ENCODE peak calls at places on chromosomes 12 and 14, in six cellular contexts. P is GM23338, J is SK-N-SH, B is PC-3, E is hepatocyte, F is HCT116. S is an unnamed sample.

GRCh38 chr12:113659015-113659414 is 187.3 kb upstream of the LHX5 start:
- DNase-seq in J (no peak), E (no peak), F (no peak), P (no peak), B (no peak), S (no peak)

GRCh38 chr12:58069268-58069967 is 128.1 kb downstream of the ATP23 start:
- DNase-seq in E (no peak), J (no peak), F (no peak), P (no peak), B (no peak), S (no peak)

GRCh38 chr14:85817430-85817829 is 287.5 kb downstream of the FLRT2 start:
- DNase-seq in J (no peak), F (no peak), E (no peak), P (no peak), B (no peak), S (no peak)

GRCh38 chr14:68637106-68638021 is 155.5 kb downstream of the ZFP36L1 start:
- DNase-seq in F (no peak), P (no peak), B (no peak), J (no peak), E (no peak), S (no peak)

GRCh38 chr12:111066744-111067437 is 146.5 kb upstream of the MYL2 start:
- DNase-seq in P (peak; percentile 34), E (no peak), J (no peak), B (peak; percentile 45), F (peak; percentile 32), S (no peak)

GRCh38 chr12:49346659-49347306 is at the start of gene DNAJC22:
- DNase-seq in B (peak; percentile 50), F (no peak), E (peak; percentile 73), P (peak; percentile 44), J (no peak), S (peak; percentile 74)

GRCh38 chr14:99194136-99194535 is 77.9 kb downstream of the BCL11B start:
- DNase-seq in F (no peak), B (no peak), P (no peak), J (no peak), E (no peak), S (no peak)

GRCh38 chr12:85733441-85733840 is 102.8 kb downstream of the RASSF9 start:
- DNase-seq in J (no peak), P (no peak), F (no peak), E (peak; percentile 7), B (peak; percentile 12), S (no peak)

GRCh38 chr12:26014085-26014484 is 55.6 kb downstream of the RASSF8 start:
- DNase-seq in P (no peak), B (no peak), E (no peak), F (no peak), J (no peak), S (no peak)

DNA sequence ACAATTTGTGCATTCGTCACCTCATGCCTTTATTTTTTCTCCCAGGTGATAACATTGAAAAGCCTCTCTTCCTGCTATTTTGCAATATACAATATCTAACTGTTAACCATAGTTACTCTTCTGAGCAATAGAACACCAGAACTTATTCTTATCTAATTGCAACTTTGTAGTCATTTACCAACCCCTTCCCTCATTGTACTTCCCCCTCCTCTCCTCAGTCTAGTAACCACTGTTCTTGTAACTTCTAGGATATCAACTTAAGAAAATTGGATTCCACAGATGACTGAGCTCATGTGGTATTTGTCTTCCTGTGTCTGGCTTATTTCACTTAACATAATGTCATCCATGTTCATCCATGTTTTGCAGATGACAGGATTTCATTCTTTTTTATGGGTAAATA is 7.6 kb downstream of the MUCL1 start:
- DNase-seq in E (no peak), F (no peak), B (no peak), P (no peak), J (no peak), S (no peak)
- TF ChIP-seq EZH2phosphoT487 in E (no peak), F (no peak), B (no peak), P (no peak), J (no peak), S (no peak)

DNA sequence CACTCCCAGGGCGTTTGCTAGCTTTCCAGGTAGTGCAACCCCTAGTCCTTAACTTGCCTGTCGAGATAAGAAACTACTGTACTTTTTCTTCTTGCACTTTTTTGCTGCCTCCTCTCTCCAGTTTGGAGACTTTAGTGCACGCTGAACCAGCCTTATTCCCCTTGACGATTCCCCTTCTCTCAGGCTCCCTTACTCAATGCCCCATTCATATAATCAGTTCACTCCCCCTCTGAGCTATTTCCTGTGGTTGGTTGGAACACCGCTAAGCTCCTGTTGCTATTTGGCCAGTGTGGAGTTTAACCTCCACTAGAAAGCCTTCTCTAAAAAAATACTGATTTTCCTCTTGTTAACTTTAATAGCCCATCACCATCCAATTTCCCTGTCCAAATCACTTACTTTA is 727 bp downstream of the CREBL2 start:
- DNase-seq in B (peak; percentile 58), F (no peak), J (peak; percentile 60), P (peak; percentile 67), E (peak; percentile 40), S (peak; percentile 42)
- TF ChIP-seq EZH2phosphoT487 in B (no peak), F (no peak), J (no peak), P (no peak), E (no peak), S (no peak)

DNA sequence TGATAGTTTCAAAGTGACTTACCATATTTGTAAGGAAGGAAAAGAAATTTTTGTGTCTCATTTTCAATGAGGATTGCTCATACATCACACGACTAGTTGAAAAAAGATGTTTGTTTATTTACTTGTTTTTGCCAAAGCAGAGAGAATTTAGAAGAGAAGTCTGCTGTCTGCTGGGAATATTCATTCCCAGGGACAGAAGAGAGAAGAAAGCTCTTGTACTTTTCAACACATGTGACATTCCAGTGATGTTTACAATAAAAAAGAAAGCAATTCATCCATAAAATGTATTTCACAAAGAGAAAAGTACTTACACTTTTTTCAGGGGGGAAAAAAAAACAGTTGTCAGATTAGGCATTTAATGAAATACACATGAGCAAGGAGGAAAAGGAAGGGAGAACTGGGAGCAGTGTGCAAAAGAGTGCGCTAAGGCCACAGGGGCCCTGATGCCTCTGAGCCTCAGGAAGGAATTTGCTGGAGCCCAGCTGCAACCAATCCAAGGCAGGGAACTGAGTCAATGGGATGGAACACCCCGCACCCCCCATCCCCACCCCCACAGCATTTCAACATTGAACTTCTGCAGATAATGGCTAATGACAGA is 115.0 kb downstream of the RPAP3 start:
- DNase-seq in P (no peak), E (peak; percentile 19), F (no peak), J (no peak), B (no peak), S (no peak)
- TF ChIP-seq EZH2phosphoT487 in P (no peak), E (no peak), F (no peak), J (no peak), B (no peak), S (no peak)

GRCh38 chr12:108722463-108722862 is 8.9 kb downstream of the CORO1C start:
- DNase-seq in F (no peak), B (no peak), E (no peak), P (no peak), J (no peak), S (no peak)

GRCh38 chr12:108724890-108725151 is 6.5 kb downstream of the CORO1C start:
- DNase-seq in P (no peak), F (no peak), J (no peak), E (no peak), B (no peak), S (no peak)

GRCh38 chr12:108721824-108722223 is 9.5 kb downstream of the CORO1C start:
- DNase-seq in E (no peak), F (no peak), P (no peak), J (no peak), B (no peak), S (no peak)

GRCh38 chr12:108724054-108724889 is 7.0 kb downstream of the CORO1C start:
- DNase-seq in E (no peak), F (no peak), P (no peak), J (no peak), B (peak; percentile 72), S (no peak)

DNA sequence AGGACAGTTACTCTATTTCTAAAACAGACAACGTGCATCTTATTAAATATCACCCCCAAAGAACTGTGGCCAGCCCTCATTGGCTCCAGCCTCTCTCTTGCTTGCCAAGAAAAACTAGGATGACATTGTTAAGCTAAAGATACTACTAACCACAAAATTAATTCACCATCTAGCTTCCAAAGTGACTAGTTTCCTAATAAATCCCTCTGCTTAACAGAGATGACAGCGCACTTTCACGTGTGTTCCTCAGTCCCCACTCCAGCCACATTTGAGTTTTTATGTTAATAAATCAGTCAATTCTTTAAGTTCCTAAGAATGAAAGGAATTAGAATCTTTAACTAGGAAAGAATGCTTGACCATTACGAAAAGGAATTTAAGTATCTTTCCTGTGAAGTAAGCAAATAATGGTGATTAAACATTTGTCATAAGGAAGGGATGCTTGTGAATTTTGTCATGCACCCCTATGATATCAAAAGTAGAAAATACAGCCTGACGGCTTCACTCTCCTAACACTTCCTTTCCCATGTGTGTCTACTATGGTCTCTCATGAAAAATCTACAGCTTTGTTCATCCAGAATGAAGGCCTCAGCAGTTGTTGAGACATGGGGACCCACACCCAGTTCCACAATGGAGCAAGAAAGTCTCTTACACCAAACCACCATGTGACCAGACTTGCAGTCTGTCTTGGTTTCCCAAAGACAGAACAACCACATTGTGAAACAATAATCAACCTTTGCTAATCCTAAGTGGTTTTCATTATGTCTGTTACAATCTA is 8.1 kb downstream of the CORO1C start:
- DNase-seq in B (peak; percentile 89), P (no peak), F (no peak), E (no peak), J (no peak), S (no peak)
- TF ChIP-seq EZH2phosphoT487 in B (no peak), P (no peak), F (no peak), E (no peak), J (no peak), S (no peak)

GRCh38 chr14:31962920-31963319 is 114.2 kb upstream of the ARHGAP5 start:
- DNase-seq in E (no peak), B (no peak), F (no peak), J (no peak), P (no peak), S (peak; percentile 56)
- TF ChIP-seq EZH2phosphoT487 in E (no peak), B (no peak), F (no peak), J (no peak), P (no peak), S (no peak)

DNA sequence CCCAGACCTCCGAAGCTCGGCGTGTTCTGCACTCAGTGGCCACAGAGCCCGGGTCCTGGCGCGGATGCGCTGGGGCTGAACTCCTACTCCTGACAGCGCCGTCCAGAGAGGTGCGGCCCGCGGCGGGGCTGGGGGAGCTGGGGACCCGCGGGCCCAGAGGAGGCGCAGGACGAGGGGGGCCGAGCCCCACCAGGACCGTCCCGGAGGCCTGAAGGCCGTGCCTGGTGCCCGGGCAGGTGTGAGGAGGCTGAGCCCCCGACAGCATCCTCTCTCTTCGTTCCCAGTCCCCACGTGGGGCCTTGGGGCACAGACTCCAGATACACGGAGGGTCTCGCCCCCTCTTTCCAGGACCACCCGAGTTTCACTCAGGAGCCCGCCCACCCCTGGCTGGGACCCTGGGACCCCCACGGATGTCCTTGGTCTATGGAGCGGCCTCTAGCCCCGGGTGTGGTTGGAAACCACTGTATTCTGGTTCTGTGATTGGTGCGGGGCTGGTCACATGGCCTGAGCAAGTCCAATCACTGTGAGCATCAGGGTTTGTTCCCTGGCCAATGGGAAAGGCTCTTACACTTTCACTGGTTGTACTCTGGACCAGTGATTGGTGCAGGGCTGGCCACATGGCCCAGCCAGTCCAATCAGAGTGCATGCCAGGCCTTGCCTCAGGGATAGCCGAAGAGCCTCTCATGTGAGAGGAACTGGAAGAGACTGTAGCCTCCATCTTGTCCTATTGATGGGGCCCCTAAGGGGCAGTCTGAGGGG is 217.6 kb upstream of the SFSWAP start:
- DNase-seq in E (no peak), F (no peak), J (peak; percentile 43), B (no peak), P (no peak), S (no peak)
- TF ChIP-seq EZH2phosphoT487 in E (no peak), F (no peak), J (no peak), B (no peak), P (no peak), S (no peak)